ENCODE peak calls at places on chromosomes 5 and 9, in nine cellular contexts. A is fibroblast of mammary gland; W is fibroblast of the aortic adventitia; R is hippocampal formation; O is iPS DF 19.7; J is endothelial cell; Z is activated CD4-positive, alpha-beta T cell treated with anti-CD3 and anti-CD28 coated beads, Interleukin-2, amount 50 U/mL, for 48 hours; V is GM23338; H is stimulated activated CD4-positive, alpha-beta T cell treated with anti-CD3 and anti-CD28 coated beads, Interleukin-2, amount 100 ng/mL, for 24 hours. B is an unnamed sample.

GRCh38 chr9:131677445-131678180 is 62.3 kb downstream of the RAPGEF1 start:
- DNase-seq in A (peak; percentile 77), W (peak; percentile 78), R (peak; percentile 9), O (no peak), J (no peak), Z (no peak), V (no peak), H (no peak), B (peak; percentile 25)

GRCh38 chr9:136625101-136626065 is 37.3 kb upstream of the EGFL7 start:
- DNase-seq in A (peak; percentile 51), W (peak; percentile 33), R (peak; percentile 34), O (no peak), J (no peak), Z (no peak), V (peak; percentile 57), H (no peak), B (peak; percentile 98)

GRCh38 chr5:138955013-138955660 is 80.0 kb upstream of the LRRTM2 start:
- DNase-seq in A (no peak), W (no peak), R (peak; percentile 45), O (no peak), J (no peak), Z (no peak), V (no peak), H (no peak), B (peak; percentile 63)

GRCh38 chr5:68134033-68134668 is 81.4 kb upstream of the PIK3R1 start:
- DNase-seq in A (peak; percentile 34), W (no peak), R (no peak), O (no peak), J (no peak), Z (no peak), V (peak; percentile 62), H (no peak), B (peak; percentile 93)

GRCh38 chr9:76542360-76542759 is 83.4 kb downstream of the GCNT1 start:
- DNase-seq in A (no peak), W (no peak), R (no peak), O (no peak), J (no peak), Z (no peak), V (peak; percentile 7), H (no peak), B (no peak)

GRCh38 chr5:9173281-9174048 is 372.4 kb downstream of the SEMA5A start:
- DNase-seq in A (peak; percentile 94), W (peak; percentile 78), R (no peak), O (no peak), J (no peak), Z (no peak), V (no peak), H (no peak), B (no peak)

GRCh38 chr9:88535226-88535931 is 401 bp downstream of the NXNL2 start:
- DNase-seq in A (no peak), W (no peak), R (no peak), O (no peak), J (peak; percentile 29), Z (peak; percentile 7), V (peak; percentile 58), H (no peak), B (no peak)

GRCh38 chr9:79489241-79490000 is 82.3 kb upstream of the TLE4 start:
- DNase-seq in A (peak; percentile 46), W (peak; percentile 4), R (peak; percentile 86), O (no peak), J (no peak), Z (no peak), V (peak; percentile 7), H (no peak), B (no peak)

GRCh38 chr5:35015063-35015462 is 32.7 kb downstream of the AGXT2 start:
- DNase-seq in A (no peak), W (no peak), R (no peak), O (no peak), J (no peak), Z (no peak), V (no peak), H (no peak), B (no peak)

GRCh38 chr9:125460883-125461475 is 199.4 kb downstream of the GAPVD1 start:
- DNase-seq in A (peak; percentile 94), W (peak; percentile 29), R (no peak), O (no peak), J (no peak), Z (no peak), V (no peak), H (no peak), B (peak; percentile 82)

GRCh38 chr5:159817262-159818029 is 98.8 kb upstream of the ADRA1B start:
- DNase-seq in A (peak; percentile 39), W (no peak), R (no peak), O (no peak), J (no peak), Z (no peak), V (no peak), H (no peak), B (no peak)

GRCh38 chr5:39394946-39395345 is 29.8 kb downstream of the DAB2 start:
- DNase-seq in A (peak; percentile 92), W (peak; percentile 82), R (no peak), O (no peak), J (no peak), Z (no peak), V (no peak), H (no peak), B (no peak)

GRCh38 chr5:172909931-172910502 is 49.2 kb upstream of the RPL26L1 start:
- DNase-seq in A (peak; percentile 95), W (peak; percentile 48), R (no peak), O (no peak), J (no peak), Z (no peak), V (no peak), H (no peak), B (no peak)

GRCh38 chr9:81373294-81373693 is 316.1 kb downstream of the TLE1 start:
- DNase-seq in A (no peak), W (no peak), R (no peak), O (no peak), J (no peak), Z (no peak), V (no peak), H (no peak), B (no peak)

GRCh38 chr5:9817819-9818218 is 187.7 kb upstream of the TAS2R1 start:
- DNase-seq in A (no peak), W (no peak), R (no peak), O (no peak), J (no peak), Z (no peak), V (no peak), H (no peak), B (no peak)

GRCh38 chr5:18772475-18772874 is 1138.2 kb downstream of the TAF11L14 start:
- DNase-seq in A (no peak), W (no peak), R (no peak), O (no peak), J (no peak), Z (no peak), V (peak; percentile 58), H (no peak), B (no peak)

GRCh38 chr5:88674262-88675158 is 208.5 kb downstream of the MEF2C start:
- DNase-seq in A (no peak), W (no peak), R (no peak), O (no peak), J (peak; percentile 54), Z (no peak), V (peak; percentile 77), H (no peak), B (no peak)

GRCh38 chr5:59569158-59569557 is 324.4 kb downstream of the PDE4D start:
- DNase-seq in A (no peak), W (no peak), R (no peak), O (no peak), J (no peak), Z (no peak), V (no peak), H (no peak), B (no peak)

GRCh38 chr5:154756203-154756870 is 1.2 kb downstream of the LARP1 start:
- DNase-seq in A (no peak), W (no peak), R (no peak), O (no peak), J (peak; percentile 56), Z (peak; percentile 32), V (no peak), H (peak; percentile 61), B (peak; percentile 67)

GRCh38 chr5:36985387-36985786 is 108.8 kb downstream of the NIPBL start:
- DNase-seq in A (peak; percentile 42), W (no peak), R (no peak), O (no peak), J (no peak), Z (no peak), V (no peak), H (no peak), B (no peak)

GRCh38 chr5:177472460-177473441 is 683 bp downstream of the DBN1 start:
- DNase-seq in A (no peak), W (no peak), R (no peak), O (no peak), J (peak; percentile 66), Z (peak; percentile 60), V (peak; percentile 62), H (no peak), B (no peak)

GRCh38 chr9:129990269-129991005 is 52.6 kb downstream of the FNBP1 start:
- DNase-seq in A (no peak), W (no peak), R (no peak), O (no peak), J (no peak), Z (no peak), V (no peak), H (no peak), B (no peak)

GRCh38 chr9:91949946-91950664 is at the start of gene ROR2:
- DNase-seq in A (peak; percentile 54), W (peak; percentile 38), R (no peak), O (no peak), J (peak; percentile 91), Z (peak; percentile 51), V (peak; percentile 91), H (peak; percentile 43), B (peak; percentile 43)

GRCh38 chr5:93995126-93995621 is 253.8 kb upstream of the POU5F2 start:
- DNase-seq in A (peak; percentile 61), W (no peak), R (no peak), O (no peak), J (no peak), Z (no peak), V (no peak), H (no peak), B (no peak)

GRCh38 chr9:28004900-28005299 is 431.6 kb upstream of the C9orf72 start:
- DNase-seq in A (no peak), W (no peak), R (no peak), O (no peak), J (peak; percentile 13), Z (no peak), V (no peak), H (no peak), B (no peak)

GRCh38 chr9:37369671-37370070 is 52.8 kb upstream of the GRHPR start:
- DNase-seq in A (no peak), W (no peak), R (no peak), O (no peak), J (no peak), Z (no peak), V (no peak), H (no peak), B (no peak)

GRCh38 chr5:163105456-163105855 is 331.9 kb upstream of the CCNG1 start:
- DNase-seq in A (peak; percentile 10), W (no peak), R (no peak), O (no peak), J (no peak), Z (no peak), V (no peak), H (no peak), B (no peak)

GRCh38 chr5:19547640-19548039 is 440.4 kb downstream of the CDH18 start:
- DNase-seq in A (peak; percentile 28), W (peak; percentile 88), R (no peak), O (no peak), J (no peak), Z (no peak), V (no peak), H (no peak), B (no peak)

GRCh38 chr9:93676310-93677054 is 100.1 kb downstream of the PHF2 start:
- DNase-seq in A (no peak), W (no peak), R (no peak), O (no peak), J (peak; percentile 3), Z (no peak), V (no peak), H (no peak), B (peak; percentile 52)

GRCh38 chr5:122312670-122312988 is 592 bp downstream of the SNCAIP start:
- DNase-seq in A (peak; percentile 26), W (no peak), R (no peak), O (no peak), J (peak; percentile 63), Z (no peak), V (peak; percentile 53), H (no peak), B (peak; percentile 23)